ENCODE peak calls at places on chromosomes 12 and 14, in ten cellular contexts. One of them, this sample, is unnamed.

GRCh38 chr14:36442824-36443241 is 77.2 kb downstream of the NKX2-1 start:
- DNase-seq in Peyer's patch: no peak
- DNase-seq in right lobe of liver: no peak
- DNase-seq in ovary: no peak
- DNase-seq in K562: no peak
- DNase-seq in uterus: no peak
- DNase-seq in IMR-90: no peak
- DNase-seq in heart left ventricle: no peak
- DNase-seq in transverse colon: no peak
- DNase-seq in gastrocnemius medialis: no peak
- DNase-seq in this sample: no peak

GRCh38 chr14:95495538-95496025 is 20.9 kb downstream of the SYNE3 start:
- DNase-seq in Peyer's patch: peak; percentile 50
- DNase-seq in right lobe of liver: no peak
- DNase-seq in ovary: no peak
- DNase-seq in K562: no peak
- DNase-seq in uterus: no peak
- DNase-seq in IMR-90: no peak
- DNase-seq in heart left ventricle: no peak
- DNase-seq in transverse colon: peak; percentile 48
- DNase-seq in gastrocnemius medialis: no peak
- DNase-seq in this sample: no peak

GRCh38 chr14:100340454-100340813 is 17.3 kb downstream of the SLC25A47 start:
- DNase-seq in Peyer's patch: no peak
- DNase-seq in right lobe of liver: no peak
- DNase-seq in ovary: no peak
- DNase-seq in K562: no peak
- DNase-seq in uterus: no peak
- DNase-seq in IMR-90: no peak
- DNase-seq in heart left ventricle: peak; percentile 16
- DNase-seq in transverse colon: no peak
- DNase-seq in gastrocnemius medialis: no peak
- DNase-seq in this sample: no peak

GRCh38 chr12:83161451-83161850 is 474.7 kb downstream of the TMTC2 start:
- DNase-seq in Peyer's patch: no peak
- DNase-seq in right lobe of liver: no peak
- DNase-seq in ovary: no peak
- DNase-seq in K562: no peak
- DNase-seq in uterus: no peak
- DNase-seq in IMR-90: peak; percentile 4
- DNase-seq in heart left ventricle: no peak
- DNase-seq in transverse colon: no peak
- DNase-seq in gastrocnemius medialis: no peak
- DNase-seq in this sample: no peak

GRCh38 chr12:113841786-113842185 is 124.3 kb downstream of the RBM19 start:
- DNase-seq in Peyer's patch: no peak
- DNase-seq in right lobe of liver: no peak
- DNase-seq in ovary: no peak
- DNase-seq in K562: no peak
- DNase-seq in uterus: no peak
- DNase-seq in IMR-90: no peak
- DNase-seq in heart left ventricle: no peak
- DNase-seq in transverse colon: no peak
- DNase-seq in gastrocnemius medialis: no peak
- DNase-seq in this sample: no peak

GRCh38 chr14:99274346-99275221 is 2.6 kb upstream of the BCL11B start:
- DNase-seq in Peyer's patch: peak; percentile 87
- DNase-seq in right lobe of liver: peak; percentile 74
- DNase-seq in ovary: peak; percentile 74
- DNase-seq in K562: peak; percentile 20
- DNase-seq in uterus: peak; percentile 50
- DNase-seq in IMR-90: peak; percentile 37
- DNase-seq in heart left ventricle: peak; percentile 50
- DNase-seq in transverse colon: peak; percentile 75
- DNase-seq in gastrocnemius medialis: no peak
- DNase-seq in this sample: no peak

GRCh38 chr14:24274101-24274543 is 2.7 kb upstream of the RABGGTA start:
- DNase-seq in Peyer's patch: no peak
- DNase-seq in right lobe of liver: no peak
- DNase-seq in ovary: no peak
- DNase-seq in K562: no peak
- DNase-seq in uterus: no peak
- DNase-seq in IMR-90: peak; percentile 31
- DNase-seq in heart left ventricle: no peak
- DNase-seq in transverse colon: no peak
- DNase-seq in gastrocnemius medialis: no peak
- DNase-seq in this sample: no peak

GRCh38 chr12:110338754-110339153 is 57.7 kb downstream of the ATP2A2 start:
- DNase-seq in Peyer's patch: no peak
- DNase-seq in right lobe of liver: no peak
- DNase-seq in ovary: no peak
- DNase-seq in K562: peak; percentile 54
- DNase-seq in uterus: no peak
- DNase-seq in IMR-90: no peak
- DNase-seq in heart left ventricle: no peak
- DNase-seq in transverse colon: no peak
- DNase-seq in gastrocnemius medialis: no peak
- DNase-seq in this sample: no peak

GRCh38 chr14:65238456-65238855 is 136.1 kb upstream of the MAX start:
- DNase-seq in Peyer's patch: no peak
- DNase-seq in right lobe of liver: no peak
- DNase-seq in ovary: peak; percentile 25
- DNase-seq in K562: no peak
- DNase-seq in uterus: no peak
- DNase-seq in IMR-90: peak; percentile 82
- DNase-seq in heart left ventricle: no peak
- DNase-seq in transverse colon: no peak
- DNase-seq in gastrocnemius medialis: no peak
- DNase-seq in this sample: no peak

GRCh38 chr12:119447618-119448017 is 113.1 kb downstream of the CCDC60 start:
- DNase-seq in Peyer's patch: no peak
- DNase-seq in right lobe of liver: no peak
- DNase-seq in ovary: no peak
- DNase-seq in K562: no peak
- DNase-seq in uterus: no peak
- DNase-seq in IMR-90: no peak
- DNase-seq in heart left ventricle: no peak
- DNase-seq in transverse colon: no peak
- DNase-seq in gastrocnemius medialis: no peak
- DNase-seq in this sample: no peak

GRCh38 chr12:85280984-85281946 is 1.2 kb downstream of the ALX1 start:
- DNase-seq in Peyer's patch: no peak
- DNase-seq in right lobe of liver: no peak
- DNase-seq in ovary: no peak
- DNase-seq in K562: no peak
- DNase-seq in uterus: no peak
- DNase-seq in IMR-90: no peak
- DNase-seq in heart left ventricle: no peak
- DNase-seq in transverse colon: no peak
- DNase-seq in gastrocnemius medialis: no peak
- DNase-seq in this sample: no peak

DNA sequence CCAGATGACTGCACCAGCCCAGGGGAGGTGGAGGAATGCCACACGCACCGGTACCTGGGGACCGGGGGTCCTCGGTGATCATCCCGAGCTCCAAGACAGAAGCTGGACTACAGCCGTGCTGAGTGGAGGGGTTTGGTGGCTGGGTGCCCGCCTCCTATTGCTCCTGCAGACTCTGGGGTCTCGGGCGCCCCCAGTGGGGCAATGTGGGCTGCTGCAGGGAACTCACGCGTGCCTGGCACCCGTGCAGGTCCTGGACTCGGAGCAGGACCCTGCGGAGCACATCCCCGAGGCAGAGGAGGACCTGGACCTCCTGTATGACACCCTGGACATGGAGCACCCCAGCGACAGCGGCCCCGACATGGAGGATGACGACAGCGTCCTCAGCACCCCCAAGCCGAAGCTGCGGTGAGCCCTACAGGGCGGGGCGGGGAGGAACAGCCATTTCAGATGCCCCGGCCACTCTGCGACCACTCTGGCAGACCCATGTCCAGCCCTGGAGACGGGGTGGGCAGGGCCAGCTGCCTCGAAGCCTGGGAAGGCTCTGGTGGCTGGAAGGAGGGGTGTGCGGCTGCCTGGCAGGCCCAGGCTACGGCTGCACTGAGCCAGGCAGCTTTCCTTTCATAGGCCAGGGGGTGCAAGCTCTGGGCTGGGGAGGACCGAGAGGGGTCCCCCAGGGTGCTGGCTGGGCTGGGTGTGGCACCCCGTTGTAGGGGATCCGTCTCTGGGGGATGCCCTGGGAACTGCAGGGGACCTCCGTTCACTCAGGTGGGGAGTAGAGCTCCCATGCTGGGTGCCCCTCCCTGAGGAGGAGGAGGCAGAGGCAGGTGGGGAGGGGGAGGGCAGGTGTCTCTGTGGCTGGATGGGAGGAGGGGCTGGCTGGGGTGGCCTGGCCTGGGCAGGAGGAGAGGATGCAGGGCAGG is 21.6 kb upstream of the TEX22 start:
- DNase-seq in Peyer's patch: no peak
- DNase-seq in right lobe of liver: no peak
- DNase-seq in ovary: no peak
- DNase-seq in K562: peak; percentile 52
- DNase-seq in uterus: no peak
- DNase-seq in IMR-90: no peak
- DNase-seq in heart left ventricle: no peak
- DNase-seq in transverse colon: no peak
- DNase-seq in gastrocnemius medialis: no peak
- DNase-seq in this sample: no peak
- TF ChIP-seq CTCF in Peyer's patch: no peak
- TF ChIP-seq CTCF in right lobe of liver: no peak
- TF ChIP-seq CTCF in ovary: no peak
- TF ChIP-seq CTCF in K562: peak; percentile 24
- TF ChIP-seq CTCF in uterus: no peak
- TF ChIP-seq CTCF in IMR-90: no peak
- TF ChIP-seq CTCF in heart left ventricle: no peak
- TF ChIP-seq CTCF in transverse colon: no peak
- TF ChIP-seq CTCF in gastrocnemius medialis: no peak
- TF ChIP-seq CTCF in this sample: no peak

GRCh38 chr12:68912916-68913315 is 20.1 kb downstream of the CPM start:
- DNase-seq in Peyer's patch: no peak
- DNase-seq in right lobe of liver: no peak
- DNase-seq in ovary: no peak
- DNase-seq in K562: no peak
- DNase-seq in uterus: no peak
- DNase-seq in IMR-90: no peak
- DNase-seq in heart left ventricle: no peak
- DNase-seq in transverse colon: no peak
- DNase-seq in gastrocnemius medialis: no peak
- DNase-seq in this sample: no peak
- H3K27ac ChIP-seq in Peyer's patch: no peak overlapping the region
- H3K27ac ChIP-seq in right lobe of liver: no peak overlapping the region
- H3K27ac ChIP-seq in ovary: no peak overlapping the region
- H3K27ac ChIP-seq in K562: no peak overlapping the region
- H3K27ac ChIP-seq in uterus: no peak overlapping the region
- H3K27ac ChIP-seq in IMR-90: no peak overlapping the region
- H3K27ac ChIP-seq in heart left ventricle: no peak overlapping the region
- H3K27ac ChIP-seq in transverse colon: no peak overlapping the region
- H3K27ac ChIP-seq in gastrocnemius medialis: peak overlapping the region; percentile 43
- H3K27ac ChIP-seq in this sample: peak overlapping the region; percentile 28

GRCh38 chr12:386651-387050 is 2.5 kb downstream of the KDM5A start:
- DNase-seq in Peyer's patch: no peak
- DNase-seq in right lobe of liver: no peak
- DNase-seq in ovary: no peak
- DNase-seq in K562: no peak
- DNase-seq in uterus: no peak
- DNase-seq in IMR-90: peak; percentile 75
- DNase-seq in heart left ventricle: no peak
- DNase-seq in transverse colon: no peak
- DNase-seq in gastrocnemius medialis: no peak
- DNase-seq in this sample: no peak

GRCh38 chr12:388012-388411 is 1.1 kb downstream of the KDM5A start:
- DNase-seq in Peyer's patch: no peak
- DNase-seq in right lobe of liver: no peak
- DNase-seq in ovary: no peak
- DNase-seq in K562: peak; percentile 14
- DNase-seq in uterus: no peak
- DNase-seq in IMR-90: no peak
- DNase-seq in heart left ventricle: no peak
- DNase-seq in transverse colon: no peak
- DNase-seq in gastrocnemius medialis: no peak
- DNase-seq in this sample: no peak

GRCh38 chr12:388547-389137 is 478 bp downstream of the KDM5A start:
- DNase-seq in Peyer's patch: no peak
- DNase-seq in right lobe of liver: peak; percentile 59
- DNase-seq in ovary: no peak
- DNase-seq in K562: peak; percentile 45
- DNase-seq in uterus: no peak
- DNase-seq in IMR-90: peak; percentile 30
- DNase-seq in heart left ventricle: no peak
- DNase-seq in transverse colon: peak; percentile 11
- DNase-seq in gastrocnemius medialis: no peak
- DNase-seq in this sample: no peak

DNA sequence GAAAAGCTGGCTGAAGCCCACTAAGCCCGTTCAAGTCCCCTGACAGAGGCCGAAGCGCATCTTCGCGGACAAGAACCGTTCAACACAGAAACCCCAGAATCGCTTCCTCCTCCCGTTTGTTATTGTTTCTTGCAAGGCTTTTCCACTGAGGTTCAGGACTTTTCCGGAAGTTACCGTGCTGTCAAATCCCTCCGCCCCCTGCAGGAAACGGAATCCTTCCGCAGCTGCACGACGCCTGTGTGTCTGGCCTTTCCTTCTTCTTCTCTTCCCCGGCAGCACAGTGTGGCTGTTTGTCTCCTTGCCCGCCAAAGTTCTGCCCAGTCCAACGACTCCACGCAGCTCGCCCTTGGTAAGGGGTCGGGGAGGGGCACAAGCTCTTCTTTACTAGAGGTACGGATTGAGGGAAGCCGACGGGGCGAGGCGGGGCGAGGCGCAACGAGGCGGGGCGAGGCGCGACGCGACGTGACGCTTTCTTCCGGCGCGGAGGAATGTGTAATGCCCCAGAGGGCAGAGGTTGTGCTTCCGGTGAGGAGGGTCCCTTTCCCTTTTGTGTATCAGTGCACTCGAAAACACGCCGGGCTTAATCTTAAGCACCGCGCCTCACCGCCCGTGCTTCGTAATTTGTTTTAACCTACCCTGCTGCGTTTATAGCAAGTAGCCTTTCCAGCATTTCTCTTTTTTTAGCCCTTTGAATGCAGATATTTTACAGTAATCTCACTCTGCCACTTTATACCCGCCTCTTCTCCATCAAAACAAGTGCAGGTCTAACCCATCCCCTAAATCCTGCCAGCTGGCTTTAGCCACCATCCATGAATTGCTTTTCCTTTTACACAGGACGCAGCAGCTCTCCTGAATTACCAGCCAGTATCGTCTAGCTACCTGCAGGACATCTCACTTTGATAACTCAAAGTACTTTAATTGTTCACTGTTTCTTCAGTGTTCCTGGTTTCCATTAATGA is at the start of gene KDM5A:
- DNase-seq in Peyer's patch: peak; percentile 96
- DNase-seq in right lobe of liver: peak; percentile 93
- DNase-seq in ovary: peak; percentile 88
- DNase-seq in K562: peak; percentile 80
- DNase-seq in uterus: peak; percentile 89
- DNase-seq in IMR-90: peak; percentile 94
- DNase-seq in heart left ventricle: peak; percentile 92
- DNase-seq in transverse colon: peak; percentile 94
- DNase-seq in gastrocnemius medialis: peak; percentile 82
- DNase-seq in this sample: peak; percentile 63
- TF ChIP-seq POLR2A in Peyer's patch: peak; percentile 50
- TF ChIP-seq POLR2A in right lobe of liver: peak; percentile 40
- TF ChIP-seq POLR2A in ovary: peak; percentile 53
- TF ChIP-seq POLR2A in K562: peak; percentile 73
- TF ChIP-seq POLR2A in uterus: peak; percentile 53
- TF ChIP-seq POLR2A in IMR-90: peak; percentile 88
- TF ChIP-seq POLR2A in heart left ventricle: peak; percentile 39
- TF ChIP-seq POLR2A in transverse colon: peak; percentile 81
- TF ChIP-seq POLR2A in gastrocnemius medialis: peak; percentile 19
- TF ChIP-seq POLR2A in this sample: peak; percentile 41

GRCh38 chr14:52124791-52125661 is 56.2 kb upstream of the NID2 start:
- DNase-seq in Peyer's patch: no peak
- DNase-seq in right lobe of liver: no peak
- DNase-seq in ovary: no peak
- DNase-seq in K562: no peak
- DNase-seq in uterus: no peak
- DNase-seq in IMR-90: peak; percentile 87
- DNase-seq in heart left ventricle: peak; percentile 39
- DNase-seq in transverse colon: no peak
- DNase-seq in gastrocnemius medialis: no peak
- DNase-seq in this sample: no peak
- TF ChIP-seq CTCF in Peyer's patch: no peak
- TF ChIP-seq CTCF in right lobe of liver: no peak
- TF ChIP-seq CTCF in ovary: no peak
- TF ChIP-seq CTCF in K562: no peak
- TF ChIP-seq CTCF in uterus: no peak
- TF ChIP-seq CTCF in IMR-90: no peak
- TF ChIP-seq CTCF in heart left ventricle: no peak
- TF ChIP-seq CTCF in transverse colon: no peak
- TF ChIP-seq CTCF in gastrocnemius medialis: no peak
- TF ChIP-seq CTCF in this sample: no peak